ENCODE peak calls at places on chromosomes 3 and 15, in ten cellular contexts. One of them, this sample, is unnamed.

GRCh38 chr15:50355612-50355905 is 561 bp upstream of the GABPB1 start:
- DNase-seq in NB4: no peak
- DNase-seq in colonic mucosa: no peak
- DNase-seq in fibroblast of mammary gland: no peak
- DNase-seq in A549: no peak
- DNase-seq in esophagus squamous epithelium: no peak
- DNase-seq in foreskin fibroblast: no peak
- DNase-seq in OCI-LY7: no peak
- DNase-seq in epithelial cell of esophagus: no peak
- DNase-seq in hepatocyte: no peak
- DNase-seq in this sample: no peak

GRCh38 chr15:78392430-78392829 is 45.6 kb upstream of the IREB2 start:
- DNase-seq in hepatocyte: no peak
- DNase-seq in A549: no peak
- DNase-seq in NB4: no peak
- DNase-seq in epithelial cell of esophagus: peak
- DNase-seq in esophagus squamous epithelium: no peak
- DNase-seq in colonic mucosa: peak
- DNase-seq in fibroblast of mammary gland: no peak
- DNase-seq in foreskin fibroblast: no peak
- DNase-seq in OCI-LY7: no peak
- DNase-seq in this sample: no peak

GRCh38 chr3:48536787-48537186 is 19.8 kb downstream of the PFKFB4 start:
- DNase-seq in A549: no peak
- DNase-seq in foreskin fibroblast: no peak
- DNase-seq in hepatocyte: no peak
- DNase-seq in fibroblast of mammary gland: no peak
- DNase-seq in NB4: no peak
- DNase-seq in esophagus squamous epithelium: no peak
- DNase-seq in OCI-LY7: no peak
- DNase-seq in colonic mucosa: no peak
- DNase-seq in epithelial cell of esophagus: no peak
- DNase-seq in this sample: no peak

GRCh38 chr15:63899193-63899592 is 65.4 kb upstream of the HERC1 start:
- DNase-seq in OCI-LY7: no peak
- DNase-seq in A549: no peak
- DNase-seq in colonic mucosa: no peak
- DNase-seq in epithelial cell of esophagus: no peak
- DNase-seq in esophagus squamous epithelium: no peak
- DNase-seq in NB4: no peak
- DNase-seq in fibroblast of mammary gland: no peak
- DNase-seq in hepatocyte: no peak
- DNase-seq in foreskin fibroblast: no peak
- DNase-seq in this sample: no peak

GRCh38 chr3:188319569-188319968 is 165.6 kb downstream of the LPP start:
- DNase-seq in OCI-LY7: no peak
- DNase-seq in foreskin fibroblast: peak
- DNase-seq in esophagus squamous epithelium: no peak
- DNase-seq in colonic mucosa: no peak
- DNase-seq in fibroblast of mammary gland: peak
- DNase-seq in NB4: no peak
- DNase-seq in hepatocyte: no peak
- DNase-seq in A549: no peak
- DNase-seq in epithelial cell of esophagus: peak
- DNase-seq in this sample: peak

GRCh38 chr3:185216587-185216918 is 37.3 kb downstream of the EHHADH start:
- DNase-seq in OCI-LY7: no peak
- DNase-seq in colonic mucosa: no peak
- DNase-seq in foreskin fibroblast: peak
- DNase-seq in hepatocyte: no peak
- DNase-seq in fibroblast of mammary gland: no peak
- DNase-seq in epithelial cell of esophagus: no peak
- DNase-seq in esophagus squamous epithelium: no peak
- DNase-seq in NB4: no peak
- DNase-seq in A549: no peak
- DNase-seq in this sample: peak

GRCh38 chr3:188439080-188439479 is 285.1 kb downstream of the LPP start:
- DNase-seq in fibroblast of mammary gland: no peak
- DNase-seq in A549: no peak
- DNase-seq in NB4: peak
- DNase-seq in esophagus squamous epithelium: no peak
- DNase-seq in colonic mucosa: no peak
- DNase-seq in OCI-LY7: peak
- DNase-seq in foreskin fibroblast: no peak
- DNase-seq in epithelial cell of esophagus: no peak
- DNase-seq in hepatocyte: no peak
- DNase-seq in this sample: no peak

GRCh38 chr15:27683126-27683525 is 416.0 kb downstream of the OCA2 start:
- DNase-seq in fibroblast of mammary gland: no peak
- DNase-seq in NB4: no peak
- DNase-seq in esophagus squamous epithelium: no peak
- DNase-seq in colonic mucosa: no peak
- DNase-seq in A549: no peak
- DNase-seq in foreskin fibroblast: no peak
- DNase-seq in epithelial cell of esophagus: no peak
- DNase-seq in hepatocyte: no peak
- DNase-seq in OCI-LY7: no peak
- DNase-seq in this sample: no peak

GRCh38 chr15:63190993-63191392 is 1.6 kb downstream of the RAB8B start:
- DNase-seq in fibroblast of mammary gland: no peak
- DNase-seq in epithelial cell of esophagus: no peak
- DNase-seq in hepatocyte: no peak
- DNase-seq in foreskin fibroblast: no peak
- DNase-seq in NB4: no peak
- DNase-seq in colonic mucosa: no peak
- DNase-seq in A549: no peak
- DNase-seq in esophagus squamous epithelium: no peak
- DNase-seq in OCI-LY7: no peak
- DNase-seq in this sample: no peak

GRCh38 chr3:196694202-196694638 is 17.8 kb downstream of the CEP19 start:
- DNase-seq in OCI-LY7: peak
- DNase-seq in NB4: peak
- DNase-seq in A549: peak
- DNase-seq in foreskin fibroblast: peak
- DNase-seq in colonic mucosa: no peak
- DNase-seq in epithelial cell of esophagus: no peak
- DNase-seq in fibroblast of mammary gland: peak
- DNase-seq in hepatocyte: no peak
- DNase-seq in esophagus squamous epithelium: no peak
- DNase-seq in this sample: peak

GRCh38 chr3:129536806-129537205 is 6.2 kb upstream of the H1-8 start:
- DNase-seq in colonic mucosa: no peak
- DNase-seq in esophagus squamous epithelium: no peak
- DNase-seq in hepatocyte: no peak
- DNase-seq in NB4: no peak
- DNase-seq in OCI-LY7: no peak
- DNase-seq in epithelial cell of esophagus: no peak
- DNase-seq in foreskin fibroblast: no peak
- DNase-seq in fibroblast of mammary gland: no peak
- DNase-seq in A549: no peak
- DNase-seq in this sample: no peak

GRCh38 chr3:23751485-23751811 is 54.3 kb upstream of the UBE2E1 start:
- DNase-seq in hepatocyte: no peak
- DNase-seq in fibroblast of mammary gland: no peak
- DNase-seq in A549: no peak
- DNase-seq in esophagus squamous epithelium: no peak
- DNase-seq in foreskin fibroblast: no peak
- DNase-seq in NB4: no peak
- DNase-seq in OCI-LY7: no peak
- DNase-seq in colonic mucosa: no peak
- DNase-seq in epithelial cell of esophagus: no peak
- DNase-seq in this sample: peak

GRCh38 chr3:63862804-63863149 is 828 bp downstream of the THOC7 start:
- DNase-seq in colonic mucosa: no peak
- DNase-seq in fibroblast of mammary gland: no peak
- DNase-seq in A549: no peak
- DNase-seq in esophagus squamous epithelium: no peak
- DNase-seq in NB4: peak
- DNase-seq in OCI-LY7: peak
- DNase-seq in epithelial cell of esophagus: peak
- DNase-seq in hepatocyte: no peak
- DNase-seq in foreskin fibroblast: no peak
- DNase-seq in this sample: no peak

GRCh38 chr3:48990636-48991421 is 788 bp downstream of the P4HTM start:
- DNase-seq in epithelial cell of esophagus: no peak
- DNase-seq in OCI-LY7: peak
- DNase-seq in esophagus squamous epithelium: no peak
- DNase-seq in fibroblast of mammary gland: no peak
- DNase-seq in hepatocyte: peak
- DNase-seq in A549: peak
- DNase-seq in colonic mucosa: peak
- DNase-seq in NB4: no peak
- DNase-seq in foreskin fibroblast: peak
- DNase-seq in this sample: peak

GRCh38 chr15:98866503-98866902 is 141.1 kb downstream of the PGPEP1L start:
- DNase-seq in epithelial cell of esophagus: no peak
- DNase-seq in NB4: no peak
- DNase-seq in colonic mucosa: no peak
- DNase-seq in A549: peak
- DNase-seq in OCI-LY7: no peak
- DNase-seq in esophagus squamous epithelium: no peak
- DNase-seq in hepatocyte: no peak
- DNase-seq in fibroblast of mammary gland: peak
- DNase-seq in foreskin fibroblast: peak
- DNase-seq in this sample: no peak

GRCh38 chr15:60536314-60536713 is 57.4 kb upstream of the ICE2 start:
- DNase-seq in epithelial cell of esophagus: no peak
- DNase-seq in hepatocyte: no peak
- DNase-seq in colonic mucosa: no peak
- DNase-seq in esophagus squamous epithelium: no peak
- DNase-seq in OCI-LY7: no peak
- DNase-seq in NB4: peak
- DNase-seq in foreskin fibroblast: no peak
- DNase-seq in A549: no peak
- DNase-seq in fibroblast of mammary gland: no peak
- DNase-seq in this sample: no peak

GRCh38 chr3:194879991-194880939 is 194.6 kb downstream of the FAM43A start:
- DNase-seq in OCI-LY7: no peak
- DNase-seq in colonic mucosa: no peak
- DNase-seq in epithelial cell of esophagus: no peak
- DNase-seq in NB4: peak
- DNase-seq in A549: no peak
- DNase-seq in esophagus squamous epithelium: no peak
- DNase-seq in foreskin fibroblast: peak
- DNase-seq in hepatocyte: no peak
- DNase-seq in fibroblast of mammary gland: peak
- DNase-seq in this sample: peak

GRCh38 chr3:9316881-9317341 is 45.9 kb upstream of the THUMPD3 start:
- DNase-seq in hepatocyte: peak
- DNase-seq in fibroblast of mammary gland: peak
- DNase-seq in colonic mucosa: peak
- DNase-seq in foreskin fibroblast: peak
- DNase-seq in NB4: no peak
- DNase-seq in esophagus squamous epithelium: no peak
- DNase-seq in A549: no peak
- DNase-seq in OCI-LY7: no peak
- DNase-seq in epithelial cell of esophagus: peak
- DNase-seq in this sample: peak
- H3K4me3 ChIP-seq in hepatocyte: no peak
- H3K4me3 ChIP-seq in fibroblast of mammary gland: peak
- H3K4me3 ChIP-seq in colonic mucosa: peak
- H3K4me3 ChIP-seq in foreskin fibroblast: peak
- H3K4me3 ChIP-seq in NB4: no peak
- H3K4me3 ChIP-seq in esophagus squamous epithelium: peak
- H3K4me3 ChIP-seq in A549: no peak
- H3K4me3 ChIP-seq in OCI-LY7: no peak
- H3K4me3 ChIP-seq in epithelial cell of esophagus: peak
- H3K4me3 ChIP-seq in this sample: no peak

DNA sequence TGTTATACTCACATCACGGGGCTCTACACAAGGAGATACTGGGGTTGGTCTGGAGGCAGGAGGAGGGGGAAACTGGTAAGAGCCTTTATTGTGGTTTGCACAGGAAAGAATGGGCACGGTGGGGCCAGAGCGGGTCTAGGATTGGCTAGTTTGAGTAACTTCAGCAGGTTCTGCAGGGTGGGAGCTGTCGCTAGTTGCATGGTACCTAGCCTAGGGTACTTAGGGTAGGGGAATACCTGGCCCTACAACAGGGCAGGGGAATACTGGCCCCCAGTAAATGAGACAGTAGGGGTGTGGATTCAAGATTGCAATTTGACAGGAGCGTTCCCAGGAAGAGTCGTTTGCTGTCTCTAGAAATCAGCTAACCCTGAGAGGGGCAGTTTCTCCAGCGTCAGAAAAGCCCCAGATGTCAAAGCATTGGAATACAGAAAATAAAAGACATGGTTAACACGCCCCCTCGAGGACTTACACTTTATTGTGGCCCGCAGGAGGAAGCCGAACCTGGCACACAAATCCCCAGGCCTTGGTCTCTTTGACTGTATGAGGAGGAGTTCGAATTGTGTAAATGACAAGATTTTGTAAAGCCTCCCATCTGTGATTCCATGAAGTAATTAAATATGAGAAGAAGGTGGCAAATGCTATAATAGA is 32.0 kb downstream of the ST8SIA2 start:
- DNase-seq in hepatocyte: no peak
- DNase-seq in foreskin fibroblast: no peak
- DNase-seq in esophagus squamous epithelium: no peak
- DNase-seq in colonic mucosa: no peak
- DNase-seq in fibroblast of mammary gland: no peak
- DNase-seq in epithelial cell of esophagus: no peak
- DNase-seq in A549: no peak
- DNase-seq in NB4: no peak
- DNase-seq in OCI-LY7: no peak
- DNase-seq in this sample: no peak
- TF ChIP-seq CTCF in hepatocyte: no peak
- TF ChIP-seq CTCF in foreskin fibroblast: no peak
- TF ChIP-seq CTCF in esophagus squamous epithelium: no peak
- TF ChIP-seq CTCF in colonic mucosa: no peak
- TF ChIP-seq CTCF in fibroblast of mammary gland: no peak
- TF ChIP-seq CTCF in epithelial cell of esophagus: no peak
- TF ChIP-seq CTCF in A549: no peak
- TF ChIP-seq CTCF in NB4: no peak
- TF ChIP-seq CTCF in OCI-LY7: peak
- TF ChIP-seq CTCF in this sample: no peak

DNA sequence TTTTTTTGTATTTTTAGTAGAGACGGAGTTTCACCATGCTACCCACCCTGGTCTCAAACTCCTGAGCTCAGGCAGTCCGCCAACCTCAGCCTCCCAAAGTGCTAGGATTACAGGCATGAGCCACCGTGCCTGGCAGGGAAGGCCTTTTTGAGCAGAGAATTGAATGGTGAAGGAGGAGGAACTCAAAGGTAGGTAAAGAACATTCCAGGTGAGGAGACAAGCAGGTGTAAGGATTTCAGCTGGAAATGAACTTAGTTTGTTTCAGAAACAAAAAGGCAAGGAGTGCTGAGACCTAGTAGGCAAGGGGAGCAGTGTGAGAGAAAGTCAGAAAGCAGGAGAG is 2.5 kb downstream of the TICRR start:
- DNase-seq in colonic mucosa: no peak
- DNase-seq in A549: no peak
- DNase-seq in epithelial cell of esophagus: no peak
- DNase-seq in foreskin fibroblast: no peak
- DNase-seq in hepatocyte: no peak
- DNase-seq in fibroblast of mammary gland: no peak
- DNase-seq in OCI-LY7: no peak
- DNase-seq in NB4: no peak
- DNase-seq in esophagus squamous epithelium: no peak
- DNase-seq in this sample: no peak
- H3K4me3 ChIP-seq in colonic mucosa: no peak
- H3K4me3 ChIP-seq in A549: peak
- H3K4me3 ChIP-seq in epithelial cell of esophagus: peak
- H3K4me3 ChIP-seq in foreskin fibroblast: peak
- H3K4me3 ChIP-seq in hepatocyte: no peak
- H3K4me3 ChIP-seq in fibroblast of mammary gland: peak
- H3K4me3 ChIP-seq in OCI-LY7: peak
- H3K4me3 ChIP-seq in NB4: peak
- H3K4me3 ChIP-seq in esophagus squamous epithelium: no peak
- H3K4me3 ChIP-seq in this sample: no peak

GRCh38 chr3:13673207-13673606 is 124.3 kb downstream of the FBLN2 start:
- DNase-seq in foreskin fibroblast: no peak
- DNase-seq in NB4: no peak
- DNase-seq in epithelial cell of esophagus: no peak
- DNase-seq in hepatocyte: no peak
- DNase-seq in esophagus squamous epithelium: no peak
- DNase-seq in OCI-LY7: no peak
- DNase-seq in A549: no peak
- DNase-seq in fibroblast of mammary gland: no peak
- DNase-seq in colonic mucosa: no peak
- DNase-seq in this sample: no peak
- TF ChIP-seq CTCF in foreskin fibroblast: peak
- TF ChIP-seq CTCF in NB4: peak
- TF ChIP-seq CTCF in epithelial cell of esophagus: peak
- TF ChIP-seq CTCF in hepatocyte: no peak
- TF ChIP-seq CTCF in esophagus squamous epithelium: no peak
- TF ChIP-seq CTCF in OCI-LY7: peak
- TF ChIP-seq CTCF in A549: peak
- TF ChIP-seq CTCF in fibroblast of mammary gland: peak
- TF ChIP-seq CTCF in colonic mucosa: no peak
- TF ChIP-seq CTCF in this sample: peak

This sample was measured in cardiac muscle cell.